ENCODE peak calls at places on chromosomes 2 and 18, in ten cellular contexts. S is chondrocyte; C is colonic mucosa; Q is glutamatergic neuron; W is nephron progenitor cell; V is tibial artery; F is GM10248; A is choroid plexus epithelial cell; X is mesothelial cell of epicardium; N is CD4-positive, alpha-beta T cell. B is an unnamed sample.

GRCh38 chr2:179263460-179264237 is 983 bp downstream of the SESTD1 start:
- DNase-seq in S (peak; percentile 92), C (peak; percentile 60), Q (peak; percentile 73), W (peak; percentile 56), V (peak; percentile 71), F (peak; percentile 37), A (peak; percentile 81), X (no peak), N (peak; percentile 3), B (peak; percentile 64)

GRCh38 chr2:194714541-194714940 is 942.5 kb upstream of the SLC39A10 start:
- DNase-seq in S (no peak), C (no peak), Q (no peak), W (no peak), V (no peak), F (no peak), A (no peak), X (no peak), N (no peak), B (peak; percentile 23)

GRCh38 chr2:222424281-222424728 is at the start of gene SGPP2:
- DNase-seq in S (no peak), C (peak; percentile 74), Q (peak; percentile 16), W (peak; percentile 40), V (no peak), F (peak; percentile 67), A (no peak), X (no peak), N (no peak), B (peak; percentile 64)

GRCh38 chr2:213021971-213022899 is 129.2 kb downstream of the IKZF2 start:
- DNase-seq in S (no peak), C (no peak), Q (no peak), W (no peak), V (no peak), F (peak; percentile 28), A (peak; percentile 92), X (no peak), N (no peak), B (no peak)

GRCh38 chr2:109031481-109032228 is 42.6 kb upstream of the EDAR start:
- DNase-seq in S (no peak), C (peak; percentile 61), Q (peak; percentile 58), W (peak; percentile 67), V (no peak), F (peak; percentile 36), A (peak; percentile 65), X (peak; percentile 40), N (peak; percentile 66), B (peak; percentile 19)

GRCh38 chr2:2328847-2329246 is 2.2 kb downstream of the MYT1L start:
- DNase-seq in S (no peak), C (no peak), Q (no peak), W (peak; percentile 77), V (no peak), F (no peak), A (peak; percentile 9), X (no peak), N (no peak), B (no peak)

GRCh38 chr18:77107218-77107815 is 25.3 kb downstream of the MBP start:
- DNase-seq in S (no peak), C (no peak), Q (no peak), W (no peak), V (no peak), F (no peak), A (peak; percentile 27), X (no peak), N (no peak), B (no peak)

GRCh38 chr2:71923887-71924533 is 223.7 kb downstream of the CYP26B1 start:
- DNase-seq in S (no peak), C (peak; percentile 76), Q (peak; percentile 78), W (peak; percentile 75), V (peak; percentile 71), F (peak; percentile 72), A (peak; percentile 88), X (peak; percentile 33), N (peak; percentile 15), B (peak; percentile 87)

GRCh38 chr2:97699765-97700444 is 13.5 kb upstream of the ZAP70 start:
- DNase-seq in S (no peak), C (peak; percentile 65), Q (peak; percentile 82), W (peak; percentile 69), V (no peak), F (peak; percentile 61), A (peak; percentile 81), X (no peak), N (peak; percentile 60), B (peak; percentile 75)

GRCh38 chr2:11679491-11680130 is 9.6 kb upstream of the NTSR2 start:
- DNase-seq in S (no peak), C (no peak), Q (no peak), W (no peak), V (no peak), F (no peak), A (no peak), X (no peak), N (no peak), B (no peak)

GRCh38 chr18:79384151-79384807 is 11.5 kb upstream of the NFATC1 start:
- DNase-seq in S (no peak), C (peak; percentile 17), Q (no peak), W (no peak), V (no peak), F (no peak), A (no peak), X (no peak), N (no peak), B (no peak)

GRCh38 chr2:157302492-157303099 is 23.0 kb downstream of the ERMN start:
- DNase-seq in S (no peak), C (no peak), Q (no peak), W (peak; percentile 31), V (no peak), F (peak; percentile 34), A (peak; percentile 66), X (no peak), N (no peak), B (peak; percentile 72)

GRCh38 chr2:143682643-143683042 is 553.4 kb downstream of the ARHGAP15 start:
- DNase-seq in S (no peak), C (no peak), Q (no peak), W (no peak), V (no peak), F (no peak), A (no peak), X (no peak), N (no peak), B (no peak)

GRCh38 chr18:2147424-2147823 is 423.9 kb downstream of the METTL4 start:
- DNase-seq in S (no peak), C (no peak), Q (no peak), W (no peak), V (no peak), F (no peak), A (peak; percentile 4), X (no peak), N (no peak), B (no peak)

DNA sequence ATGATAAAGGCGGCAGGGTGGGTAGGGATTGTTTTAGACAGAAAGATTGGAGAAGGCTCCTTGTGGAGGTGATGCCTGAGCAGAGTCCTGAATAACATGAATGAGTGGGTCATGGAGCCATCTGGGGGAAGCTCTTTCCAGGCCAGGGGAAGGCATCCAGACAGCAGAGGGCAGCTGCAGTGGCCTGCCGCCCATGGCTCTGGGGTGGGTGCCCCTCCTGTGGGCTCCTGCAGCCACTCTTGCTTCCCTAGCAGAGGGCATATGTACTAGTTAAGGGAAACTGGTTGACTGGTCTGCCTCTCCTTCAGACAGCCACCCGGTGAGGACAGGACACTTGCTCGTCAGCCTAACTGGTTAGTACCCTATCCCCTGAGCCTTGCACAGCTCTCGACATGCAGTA is 46.5 kb upstream of the SLC1A4 start:
- DNase-seq in S (no peak), C (no peak), Q (no peak), W (no peak), V (no peak), F (no peak), A (no peak), X (no peak), N (no peak), B (peak; percentile 30)
- TF ChIP-seq CTCF in S (peak; percentile 18), C (no peak), Q (no peak), W (no peak), V (no peak), F (no peak), A (no peak), X (no peak), N (no peak), B (no peak)

GRCh38 chr2:135798762-135799161 is 38.2 kb downstream of the LCT start:
- DNase-seq in S (no peak), C (no peak), Q (no peak), W (no peak), V (no peak), F (no peak), A (peak; percentile 53), X (no peak), N (no peak), B (no peak)
- TF ChIP-seq CTCF in S (peak; percentile 58), C (no peak), Q (no peak), W (no peak), V (no peak), F (no peak), A (peak; percentile 54), X (peak; percentile 30), N (no peak), B (no peak)

GRCh38 chr2:102356381-102356712 is 751 bp downstream of the IL18R1 start:
- DNase-seq in S (no peak), C (no peak), Q (no peak), W (no peak), V (no peak), F (no peak), A (no peak), X (no peak), N (no peak), B (no peak)

GRCh38 chr2:102357975-102358374 is 2.4 kb downstream of the IL18R1 start:
- DNase-seq in S (no peak), C (no peak), Q (no peak), W (no peak), V (no peak), F (peak; percentile 30), A (no peak), X (no peak), N (no peak), B (no peak)

GRCh38 chr2:102356741-102357140 is 1.1 kb downstream of the IL18R1 start:
- DNase-seq in S (no peak), C (no peak), Q (no peak), W (no peak), V (no peak), F (no peak), A (no peak), X (no peak), N (no peak), B (no peak)

GRCh38 chr2:102358496-102358895 is 2.9 kb downstream of the IL18R1 start:
- DNase-seq in S (no peak), C (no peak), Q (no peak), W (no peak), V (no peak), F (no peak), A (no peak), X (no peak), N (no peak), B (no peak)

GRCh38 chr2:102355526-102356380 is at the start of gene IL18R1:
- DNase-seq in S (no peak), C (peak; percentile 76), Q (peak; percentile 87), W (peak; percentile 86), V (peak; percentile 70), F (peak; percentile 81), A (peak; percentile 82), X (peak; percentile 48), N (peak; percentile 35), B (peak; percentile 71)
- TF ChIP-seq CTCF in S (peak; percentile 94), C (peak; percentile 83), Q (peak; percentile 77), W (peak; percentile 72), V (peak; percentile 86), F (peak; percentile 86), A (peak; percentile 48), X (peak; percentile 74), N (peak; percentile 92), B (peak; percentile 85)

DNA sequence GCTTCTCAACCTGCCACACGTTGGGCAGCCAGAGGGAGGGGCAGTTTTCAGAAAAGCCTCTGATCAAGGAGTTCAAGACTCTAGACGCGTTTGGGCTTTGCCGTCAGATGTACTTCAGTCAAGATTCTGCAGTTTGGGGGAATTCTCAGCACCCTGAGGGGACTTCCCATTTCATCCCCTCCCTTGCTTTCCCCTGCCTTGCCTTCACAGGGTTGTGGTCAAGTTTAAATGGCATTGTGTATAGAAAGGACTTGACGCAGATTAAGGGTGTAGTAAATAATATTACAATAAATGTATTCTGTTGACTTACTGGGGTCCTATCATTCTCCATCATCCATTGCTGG is 198.3 kb upstream of the NABP1 start:
- DNase-seq in S (no peak), C (no peak), Q (no peak), W (no peak), V (no peak), F (peak; percentile 22), A (no peak), X (no peak), N (no peak), B (no peak)
- TF ChIP-seq CTCF in S (no peak), C (no peak), Q (no peak), W (no peak), V (no peak), F (no peak), A (peak; percentile 11), X (no peak), N (no peak), B (no peak)

B was measured in MCF 10A.